ENCODE peak calls at places on chromosomes 6 and 20, in eight cellular contexts. F, J, O, R, W, P, U and D are unnamed samples.

GRCh38 chr6:14501914-14502313 is 384.3 kb downstream of the CD83 start:
- DNase-seq in F (no peak), J (peak; percentile 37), O (no peak), R (no peak), W (no peak), P (no peak), U (no peak), D (no peak)

GRCh38 chr20:8461186-8461585 is 329.1 kb downstream of the PLCB1 start:
- DNase-seq in F (no peak), J (no peak), O (no peak), R (no peak), W (no peak), P (no peak), U (no peak), D (no peak)

GRCh38 chr6:87905101-87905517 is 142.5 kb upstream of the SPACA1 start:
- DNase-seq in F (no peak), J (peak; percentile 77), O (no peak), R (no peak), W (no peak), P (no peak), U (no peak), D (no peak)

GRCh38 chr20:52783769-52784168 is 188.4 kb upstream of the TSHZ2 start:
- DNase-seq in F (no peak), J (peak; percentile 6), O (no peak), R (no peak), W (no peak), P (no peak), U (no peak), D (no peak)

GRCh38 chr6:104227502-104227901 is 632.2 kb downstream of the HACE1 start:
- DNase-seq in F (no peak), J (no peak), O (no peak), R (peak; percentile 33), W (no peak), P (peak; percentile 17), U (no peak), D (no peak)

GRCh38 chr6:88360203-88360797 is 194.2 kb upstream of the CNR1 start:
- DNase-seq in F (no peak), J (peak; percentile 37), O (no peak), R (no peak), W (peak; percentile 83), P (no peak), U (no peak), D (no peak)

GRCh38 chr6:34151321-34152041 is 5.6 kb upstream of the GRM4 start:
- DNase-seq in F (no peak), J (no peak), O (no peak), R (no peak), W (no peak), P (no peak), U (no peak), D (no peak)

GRCh38 chr6:115441671-115442070 is 619.0 kb downstream of the FRK start:
- DNase-seq in F (no peak), J (no peak), O (no peak), R (no peak), W (no peak), P (no peak), U (no peak), D (no peak)

GRCh38 chr6:7237653-7238190 is 75.3 kb downstream of the SSR1 start:
- DNase-seq in F (no peak), J (peak; percentile 56), O (no peak), R (no peak), W (no peak), P (no peak), U (peak; percentile 55), D (no peak)
- TF ChIP-seq CTCF in F (no peak), J (no peak), O (no peak), R (no peak), W (no peak), P (no peak), U (no peak), D (no peak)

DNA sequence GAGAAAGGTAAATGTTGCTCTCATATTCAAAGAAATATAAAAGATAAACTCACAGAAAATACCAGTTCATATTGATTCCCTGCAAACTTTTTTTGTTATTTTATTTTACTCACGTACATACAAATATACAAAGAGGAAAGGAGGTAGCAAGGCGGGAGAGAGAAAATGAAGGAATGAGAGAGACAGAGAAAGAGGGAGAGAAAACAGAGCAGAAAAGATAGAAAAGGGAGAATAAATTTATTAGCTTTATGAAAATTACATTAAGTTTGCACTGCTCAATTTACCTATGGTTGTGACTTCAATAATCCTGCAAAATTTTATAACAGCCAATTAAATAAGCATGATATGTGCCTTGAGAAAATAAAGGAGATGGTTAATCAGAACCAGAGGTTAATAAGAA is 274.7 kb upstream of the CITED2 start:
- DNase-seq in F (no peak), J (no peak), O (no peak), R (no peak), W (no peak), P (no peak), U (no peak), D (no peak)
- H3K4me3 ChIP-seq in F (no peak overlapping the region), J (no peak overlapping the region), O (no peak overlapping the region), R (no peak overlapping the region), W (no peak overlapping the region), P (no peak overlapping the region), U (no peak overlapping the region), D (no peak overlapping the region)

GRCh38 chr20:25067102-25067987 is 9.4 kb upstream of the ACSS1 start:
- DNase-seq in F (no peak), J (no peak), O (no peak), R (no peak), W (no peak), P (no peak), U (no peak), D (no peak)

GRCh38 chr20:25065044-25065624 is 7.2 kb upstream of the ACSS1 start:
- DNase-seq in F (no peak), J (no peak), O (no peak), R (no peak), W (no peak), P (no peak), U (no peak), D (no peak)

GRCh38 chr20:25064561-25064960 is 6.6 kb upstream of the ACSS1 start:
- DNase-seq in F (no peak), J (no peak), O (no peak), R (no peak), W (no peak), P (no peak), U (no peak), D (no peak)

GRCh38 chr20:25066386-25066785 is 8.4 kb upstream of the ACSS1 start:
- DNase-seq in F (no peak), J (no peak), O (no peak), R (no peak), W (no peak), P (no peak), U (peak; percentile 61), D (no peak)

DNA sequence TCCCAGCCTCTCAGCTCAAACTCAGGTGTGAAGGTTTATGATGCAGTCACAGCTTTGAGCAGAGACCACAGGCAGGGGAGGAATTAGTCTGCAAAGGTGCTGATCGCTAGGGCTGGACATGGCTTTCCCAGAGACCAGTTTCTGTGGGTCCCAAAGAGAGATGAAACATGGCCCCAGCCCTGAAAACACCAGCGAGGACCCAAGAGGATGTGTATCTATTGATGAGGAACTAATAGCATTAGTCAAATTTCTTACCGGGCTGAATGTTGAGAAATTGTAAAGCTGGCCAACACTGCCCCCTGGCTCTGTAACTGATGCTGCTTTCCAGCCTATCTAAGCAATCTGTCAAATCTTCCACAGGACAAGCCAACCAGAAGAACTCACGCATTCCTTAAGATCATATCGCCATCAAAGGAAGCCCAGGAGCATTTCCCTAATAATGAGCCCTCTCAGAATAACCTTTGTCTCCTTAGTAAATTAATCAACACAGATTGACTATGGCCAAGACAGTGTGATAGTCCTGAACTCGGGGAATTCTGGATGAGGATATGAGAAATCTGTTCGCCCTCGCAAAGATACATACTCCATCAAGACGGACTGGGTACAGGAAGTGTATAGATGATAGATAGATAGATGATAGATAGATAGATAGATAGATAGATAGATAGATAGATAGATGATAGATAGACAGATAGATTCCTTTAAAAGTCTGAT is 7.8 kb upstream of the ACSS1 start:
- DNase-seq in F (no peak), J (peak; percentile 59), O (no peak), R (no peak), W (peak; percentile 34), P (peak; percentile 75), U (peak; percentile 71), D (peak; percentile 17)
- TF ChIP-seq CTCF in F (peak; percentile 80), J (peak; percentile 76), O (peak; percentile 82), R (peak; percentile 83), W (peak; percentile 83), P (peak; percentile 89), U (peak; percentile 90), D (peak; percentile 84)

GRCh38 chr6:158938811-158939254 is 61.2 kb downstream of the RSPH3 start:
- DNase-seq in F (no peak), J (peak; percentile 29), O (no peak), R (no peak), W (peak; percentile 7), P (no peak), U (no peak), D (no peak)
- H3K4me3 ChIP-seq in F (peak overlapping the region; percentile 20), J (no peak overlapping the region), O (peak overlapping the region; percentile 20), R (no peak overlapping the region), W (peak overlapping the region; percentile 42), P (no peak overlapping the region), U (no peak overlapping the region), D (peak overlapping the region; percentile 28)

DNA sequence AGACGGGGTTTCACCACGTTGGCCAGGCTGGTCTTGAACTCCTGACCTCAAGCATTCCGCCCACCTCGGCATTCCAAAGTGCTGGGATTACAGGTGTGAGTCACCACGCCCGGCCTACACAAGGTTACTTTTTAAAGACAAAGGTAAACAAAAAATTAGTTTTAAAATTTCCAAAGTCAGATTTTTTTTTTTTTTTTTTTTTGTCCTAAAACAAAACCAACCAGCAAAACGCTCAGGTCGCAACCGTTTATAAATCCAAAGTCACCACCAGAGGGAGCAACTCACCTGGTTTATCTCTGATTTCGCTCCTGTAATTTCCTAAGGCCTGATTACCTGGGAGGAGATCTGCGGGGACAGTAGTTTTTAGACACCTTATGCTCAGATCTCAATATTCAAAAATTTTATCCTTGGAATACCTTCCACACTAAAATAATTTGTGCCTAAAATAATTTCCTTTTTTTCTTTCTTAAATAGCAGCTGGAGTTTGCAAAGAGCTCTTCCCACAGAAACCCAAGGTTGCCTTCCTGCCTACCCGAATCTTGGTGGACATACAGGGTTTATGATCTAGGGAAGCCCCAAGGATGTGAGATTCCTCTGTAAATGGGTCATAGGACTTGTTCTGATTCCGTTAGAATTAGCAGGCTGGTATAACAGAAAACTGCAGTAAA is 19.8 kb upstream of the TREM1 start:
- DNase-seq in F (no peak), J (peak; percentile 64), O (no peak), R (peak; percentile 78), W (peak; percentile 23), P (peak; percentile 67), U (peak; percentile 74), D (peak; percentile 11)
- TF ChIP-seq CTCF in F (peak; percentile 64), J (peak; percentile 57), O (no peak), R (peak; percentile 58), W (peak; percentile 72), P (peak; percentile 39), U (peak; percentile 66), D (peak; percentile 65)